ENCODE peak calls at places on chromosomes 5 and 9, in nine cellular contexts. Y is Calu3; R is IMR-90; W is smooth muscle cell of the brain vasculature; O is activated T-cell treated with anti-CD3 and anti-CD28 coated beads for 4 hours; P is GM13977; N is stimulated activated CD8-positive, alpha-beta memory T cell treated with anti-CD3 and anti-CD28 coated beads, Interleukin-15, amount 100 ng/mL, for 24 hours; G is lung microvascular endothelial cell; A is HEK293T. K is an unnamed sample.

GRCh38 chr5:76074487-76074886 is 8.7 kb upstream of the SV2C start:
- DNase-seq in Y (peak; percentile 45), R (no peak), W (no peak), O (no peak), P (peak; percentile 65), N (no peak), G (peak; percentile 29), A (peak; percentile 23), K (no peak)

GRCh38 chr9:123370526-123371227 is 14.7 kb downstream of the CRB2 start:
- DNase-seq in Y (no peak), R (no peak), W (no peak), O (no peak), P (no peak), N (no peak), G (no peak), A (no peak), K (no peak)

GRCh38 chr9:86795861-86796497 is 151.3 kb downstream of the GAS1 start:
- DNase-seq in Y (no peak), R (peak; percentile 83), W (peak; percentile 62), O (no peak), P (no peak), N (no peak), G (no peak), A (no peak), K (peak; percentile 95)

GRCh38 chr9:88237454-88238280 is 99.4 kb upstream of the SPATA31C2 start:
- DNase-seq in Y (no peak), R (no peak), W (no peak), O (no peak), P (no peak), N (no peak), G (no peak), A (no peak), K (no peak)

GRCh38 chr5:57429513-57430120 is 53.0 kb downstream of the ACTBL2 start:
- DNase-seq in Y (no peak), R (no peak), W (no peak), O (no peak), P (no peak), N (no peak), G (no peak), A (no peak), K (peak; percentile 65)

GRCh38 chr5:17185776-17186175 is 31.7 kb upstream of the BASP1 start:
- DNase-seq in Y (no peak), R (peak; percentile 98), W (peak; percentile 61), O (no peak), P (no peak), N (no peak), G (no peak), A (no peak), K (peak; percentile 86)

GRCh38 chr9:79028101-79028500 is 543.7 kb upstream of the TLE4 start:
- DNase-seq in Y (no peak), R (peak; percentile 73), W (no peak), O (no peak), P (no peak), N (no peak), G (no peak), A (no peak), K (peak; percentile 34)

GRCh38 chr5:129271309-129271708 is 176.8 kb downstream of the ISOC1 start:
- DNase-seq in Y (peak; percentile 36), R (no peak), W (no peak), O (no peak), P (no peak), N (no peak), G (no peak), A (peak; percentile 30), K (peak; percentile 38)

GRCh38 chr5:73273379-73274050 is 100.5 kb downstream of the TMEM174 start:
- DNase-seq in Y (no peak), R (no peak), W (no peak), O (no peak), P (no peak), N (no peak), G (no peak), A (no peak), K (no peak)

GRCh38 chr5:81544351-81545001 is 150.5 kb upstream of the ACOT12 start:
- DNase-seq in Y (peak; percentile 32), R (peak; percentile 8), W (no peak), O (no peak), P (no peak), N (no peak), G (no peak), A (no peak), K (no peak)

GRCh38 chr5:172499287-172499686 is 45.0 kb upstream of the SH3PXD2B start:
- DNase-seq in Y (no peak), R (no peak), W (no peak), O (no peak), P (no peak), N (no peak), G (no peak), A (no peak), K (no peak)

GRCh38 chr9:32350682-32351081 is 33.8 kb upstream of the ACO1 start:
- DNase-seq in Y (no peak), R (peak; percentile 17), W (peak; percentile 10), O (no peak), P (no peak), N (no peak), G (peak; percentile 44), A (no peak), K (peak; percentile 11)

GRCh38 chr5:147522435-147522834 is 12.6 kb upstream of the DPYSL3 start:
- DNase-seq in Y (no peak), R (peak; percentile 83), W (no peak), O (no peak), P (no peak), N (no peak), G (no peak), A (no peak), K (peak; percentile 60)

GRCh38 chr9:134314039-134314949 is 12.0 kb upstream of the RXRA start:
- DNase-seq in Y (no peak), R (no peak), W (no peak), O (no peak), P (no peak), N (no peak), G (no peak), A (no peak), K (no peak)

GRCh38 chr5:179124329-179124852 is 64.2 kb downstream of the ZNF354C start:
- DNase-seq in Y (no peak), R (no peak), W (no peak), O (no peak), P (no peak), N (no peak), G (no peak), A (no peak), K (no peak)

GRCh38 chr5:87076931-87077330 is 190.8 kb upstream of the RASA1 start:
- DNase-seq in Y (peak; percentile 46), R (peak; percentile 75), W (no peak), O (no peak), P (no peak), N (no peak), G (no peak), A (no peak), K (peak; percentile 9)

GRCh38 chr9:126509718-126510117 is 104.0 kb upstream of the LMX1B start:
- DNase-seq in Y (no peak), R (no peak), W (no peak), O (no peak), P (no peak), N (no peak), G (no peak), A (no peak), K (no peak)

GRCh38 chr5:115246361-115246991 is 16.2 kb downstream of the PGGT1B start:
- DNase-seq in Y (no peak), R (peak; percentile 48), W (no peak), O (no peak), P (no peak), N (no peak), G (peak; percentile 63), A (peak; percentile 38), K (peak; percentile 26)

GRCh38 chr5:14922456-14922855 is 50.9 kb upstream of the ANKH start:
- DNase-seq in Y (no peak), R (no peak), W (no peak), O (no peak), P (no peak), N (no peak), G (no peak), A (no peak), K (no peak)

GRCh38 chr9:125816321-125816720 is 69.1 kb downstream of the PBX3 start:
- DNase-seq in Y (no peak), R (no peak), W (no peak), O (no peak), P (no peak), N (no peak), G (no peak), A (no peak), K (no peak)

GRCh38 chr9:128902351-128903078 is 18.3 kb upstream of the PHYHD1 start:
- DNase-seq in Y (peak; percentile 41), R (no peak), W (no peak), O (peak; percentile 76), P (peak; percentile 81), N (peak; percentile 53), G (peak; percentile 67), A (no peak), K (no peak)

GRCh38 chr9:38707885-38708640 is 11.9 kb downstream of the FAM240B start:
- DNase-seq in Y (no peak), R (no peak), W (no peak), O (no peak), P (peak; percentile 41), N (no peak), G (no peak), A (peak; percentile 47), K (no peak)

GRCh38 chr5:56607551-56607950 is 207.8 kb upstream of the MAP3K1 start:
- DNase-seq in Y (no peak), R (peak; percentile 50), W (no peak), O (no peak), P (no peak), N (no peak), G (no peak), A (no peak), K (peak; percentile 51)

GRCh38 chr5:87408219-87408618 is 4.5 kb downstream of the CCNH start:
- DNase-seq in Y (no peak), R (no peak), W (no peak), O (no peak), P (no peak), N (no peak), G (no peak), A (no peak), K (no peak)

GRCh38 chr5:112373888-112374287 is 45.2 kb downstream of the EPB41L4A start:
- DNase-seq in Y (no peak), R (no peak), W (no peak), O (no peak), P (no peak), N (no peak), G (no peak), A (no peak), K (no peak)

GRCh38 chr5:59115345-59115744 is 532.5 kb downstream of the RAB3C start:
- DNase-seq in Y (no peak), R (peak; percentile 59), W (no peak), O (no peak), P (no peak), N (no peak), G (no peak), A (no peak), K (peak; percentile 43)

GRCh38 chr5:148846930-148847329 is 20.5 kb downstream of the ADRB2 start:
- DNase-seq in Y (no peak), R (peak; percentile 74), W (no peak), O (no peak), P (no peak), N (no peak), G (no peak), A (no peak), K (no peak)

GRCh38 chr5:55897905-55898304 is 46.7 kb downstream of the IL31RA start:
- DNase-seq in Y (no peak), R (peak; percentile 62), W (peak; percentile 91), O (no peak), P (no peak), N (no peak), G (no peak), A (no peak), K (peak; percentile 98)

GRCh38 chr5:172370648-172371248 is 83.6 kb downstream of the SH3PXD2B start:
- DNase-seq in Y (peak; percentile 47), R (peak; percentile 71), W (no peak), O (no peak), P (no peak), N (no peak), G (peak; percentile 50), A (no peak), K (peak; percentile 44)

GRCh38 chr9:21710792-21711191 is 91.6 kb upstream of the MTAP start:
- DNase-seq in Y (no peak), R (peak; percentile 60), W (no peak), O (no peak), P (no peak), N (no peak), G (no peak), A (no peak), K (peak; percentile 45)

GRCh38 chr9:29750062-29750461 is 2176.8 kb upstream of the C9orf72 start:
- DNase-seq in Y (no peak), R (no peak), W (no peak), O (no peak), P (no peak), N (no peak), G (no peak), A (no peak), K (no peak)